ENCODE peak calls at places on chromosomes 12 and 14, in seven cellular contexts. Y is GM04503; Q is A172; N is hippocampal formation; J is NCI-H2081; E is activated CD8-positive, alpha-beta T cell treated with anti-CD3 and anti-CD28 coated beads, Interleukin-2, amount 10 ng/mL, durations not matched to agents 7 days and 5 days; I is NCI-H524. K is an unnamed sample.

GRCh38 chr14:72788972-72789728 is 104.8 kb downstream of the DPF3 start:
- DNase-seq in Y (no peak), J (no peak), I (peak), E (no peak), N (no peak), Q (no peak), K (peak)

GRCh38 chr12:47242426-47242825 is 162.7 kb upstream of the AMIGO2 start:
- DNase-seq in I (no peak), E (no peak), N (no peak), Y (no peak), J (no peak), Q (no peak), K (no peak)

GRCh38 chr14:99320105-99320572 is 48.1 kb upstream of the BCL11B start:
- DNase-seq in Q (peak), J (peak), Y (no peak), E (peak), I (peak), N (no peak), K (peak)

GRCh38 chr14:101790232-101790631 is 28.7 kb downstream of the PPP2R5C start:
- DNase-seq in Q (no peak), N (no peak), J (no peak), E (no peak), I (no peak), Y (no peak), K (no peak)

GRCh38 chr12:13177373-13177772 is 19.2 kb upstream of the EMP1 start:
- DNase-seq in E (no peak), Y (no peak), N (no peak), Q (no peak), J (no peak), I (no peak), K (no peak)

GRCh38 chr14:104230946-104231345 is 92.6 kb downstream of the KIF26A start:
- DNase-seq in Q (no peak), J (no peak), I (no peak), E (no peak), N (no peak), Y (no peak), K (no peak)

GRCh38 chr14:94355191-94355794 is 32.2 kb upstream of the SERPINA6 start:
- DNase-seq in E (no peak), Q (no peak), Y (no peak), J (no peak), N (peak), I (peak), K (peak)

GRCh38 chr12:112419269-112420133 is 754 bp downstream of the PTPN11 start:
- DNase-seq in J (peak), N (no peak), I (peak), Y (peak), Q (peak), E (peak), K (no peak)

GRCh38 chr12:109256011-109256410 is 53.1 kb downstream of the FOXN4 start:
- DNase-seq in E (no peak), J (no peak), I (no peak), N (no peak), Q (no peak), Y (no peak), K (no peak)

GRCh38 chr14:100623557-100623956 is 36.3 kb upstream of the BEGAIN start:
- DNase-seq in Q (no peak), N (no peak), E (no peak), Y (no peak), J (no peak), I (no peak), K (no peak)

GRCh38 chr14:85701763-85702162 is 171.8 kb downstream of the FLRT2 start:
- DNase-seq in Y (no peak), N (no peak), I (no peak), J (no peak), E (no peak), Q (no peak), K (no peak)

GRCh38 chr14:54364555-54365415 is 32.0 kb upstream of the CDKN3 start:
- DNase-seq in I (no peak), N (no peak), Q (peak), J (no peak), E (no peak), Y (peak), K (no peak)

GRCh38 chr12:46259071-46259470 is 9.8 kb downstream of the SLC38A1 start:
- DNase-seq in Q (no peak), Y (no peak), N (no peak), J (no peak), I (no peak), E (no peak), K (no peak)

GRCh38 chr12:19739195-19739776 is 300.0 kb downstream of the AEBP2 start:
- DNase-seq in E (peak), I (peak), N (no peak), Y (peak), Q (peak), J (peak), K (peak)

GRCh38 chr12:116384629-116385485 is 107.4 kb upstream of the MED13L start:
- DNase-seq in J (no peak), Q (peak), Y (no peak), I (no peak), N (no peak), E (no peak), K (no peak)

GRCh38 chr14:58298880-58299664 is 717 bp downstream of the ARID4A start:
- DNase-seq in E (peak), N (peak), Q (no peak), J (no peak), Y (no peak), I (no peak), K (no peak)

GRCh38 chr12:115426732-115427131 is 742.8 kb upstream of the TBX3 start:
- DNase-seq in J (no peak), Q (no peak), I (no peak), Y (no peak), N (no peak), E (no peak), K (no peak)

GRCh38 chr14:61609143-61609851 is 86.0 kb upstream of the HIF1A start:
- DNase-seq in I (no peak), Q (no peak), N (peak), J (peak), E (no peak), Y (no peak), K (peak)

GRCh38 chr12:103884316-103884715 is 43.3 kb upstream of the NT5DC3 start:
- DNase-seq in I (peak), Y (no peak), E (peak), Q (no peak), N (no peak), J (no peak), K (no peak)

GRCh38 chr14:94113490-94113889 is 3.0 kb downstream of the IFI27 start:
- DNase-seq in Q (no peak), J (no peak), I (no peak), N (no peak), Y (no peak), E (no peak), K (peak)

GRCh38 chr12:26978801-26979200 is 35.4 kb downstream of the TM7SF3 start:
- DNase-seq in J (no peak), Q (no peak), E (no peak), Y (no peak), I (no peak), N (no peak), K (no peak)

GRCh38 chr14:92386637-92387036 is 63.7 kb downstream of the SLC24A4 start:
- DNase-seq in J (no peak), Q (no peak), Y (no peak), I (peak), E (no peak), N (no peak), K (no peak)

GRCh38 chr12:121989266-121989950 is 32.3 kb upstream of the BCL7A start:
- DNase-seq in I (no peak), N (no peak), Y (no peak), J (peak), E (no peak), Q (no peak), K (no peak)

GRCh38 chr12:24228980-24229730 is 279.7 kb upstream of the SOX5 start:
- DNase-seq in J (no peak), E (no peak), I (no peak), Q (no peak), Y (no peak), N (no peak), K (no peak)